ENCODE peak calls at places on chromosome 17, in six cellular contexts. One of them, this sample, is unnamed.

GRCh38 chr17:39651908-39652634 is 13.1 kb upstream of the TCAP start:
- DNase-seq in H54: no peak
- DNase-seq in ureter: no peak
- DNase-seq in endothelial cell of umbilical vein: peak; percentile 33
- DNase-seq in suprapubic skin: no peak
- DNase-seq in NCI-H748 treated with DMSO at 0.1 percent for 48 hours: no peak
- DNase-seq in this sample: no peak

GRCh38 chr17:27544350-27545131 is 86.4 kb upstream of the LGALS9 start:
- DNase-seq in H54: no peak
- DNase-seq in ureter: no peak
- DNase-seq in NCI-H748 treated with DMSO at 0.1 percent for 48 hours: no peak
- DNase-seq in endothelial cell of umbilical vein: no peak
- DNase-seq in suprapubic skin: no peak
- DNase-seq in this sample: peak; percentile 72

GRCh38 chr17:921161-921560 is 58.4 kb downstream of the NXN start:
- DNase-seq in ureter: no peak
- DNase-seq in NCI-H748 treated with DMSO at 0.1 percent for 48 hours: no peak
- DNase-seq in endothelial cell of umbilical vein: no peak
- DNase-seq in suprapubic skin: no peak
- DNase-seq in H54: peak; percentile 83
- DNase-seq in this sample: no peak

GRCh38 chr17:61323015-61323379 is 76.6 kb upstream of the TBX2 start:
- DNase-seq in NCI-H748 treated with DMSO at 0.1 percent for 48 hours: no peak
- DNase-seq in H54: no peak
- DNase-seq in suprapubic skin: no peak
- DNase-seq in endothelial cell of umbilical vein: no peak
- DNase-seq in ureter: no peak
- DNase-seq in this sample: no peak

GRCh38 chr17:73340093-73340596 is 28.3 kb upstream of the CDC42EP4 start:
- DNase-seq in H54: peak; percentile 93
- DNase-seq in endothelial cell of umbilical vein: no peak
- DNase-seq in ureter: peak; percentile 60
- DNase-seq in suprapubic skin: no peak
- DNase-seq in NCI-H748 treated with DMSO at 0.1 percent for 48 hours: no peak
- DNase-seq in this sample: peak; percentile 90

GRCh38 chr17:78976907-78977680 is 2.6 kb downstream of the LGALS3BP start:
- DNase-seq in suprapubic skin: no peak
- DNase-seq in endothelial cell of umbilical vein: no peak
- DNase-seq in H54: no peak
- DNase-seq in NCI-H748 treated with DMSO at 0.1 percent for 48 hours: no peak
- DNase-seq in ureter: no peak
- DNase-seq in this sample: no peak

GRCh38 chr17:1934901-1935300 is 90.2 kb downstream of the RTN4RL1 start:
- DNase-seq in H54: no peak
- DNase-seq in NCI-H748 treated with DMSO at 0.1 percent for 48 hours: no peak
- DNase-seq in ureter: no peak
- DNase-seq in endothelial cell of umbilical vein: no peak
- DNase-seq in suprapubic skin: no peak
- DNase-seq in this sample: no peak

GRCh38 chr17:50935201-50936124 is 69.3 kb upstream of the TOB1 start:
- DNase-seq in endothelial cell of umbilical vein: no peak
- DNase-seq in suprapubic skin: peak; percentile 80
- DNase-seq in ureter: no peak
- DNase-seq in NCI-H748 treated with DMSO at 0.1 percent for 48 hours: no peak
- DNase-seq in H54: peak; percentile 98
- DNase-seq in this sample: no peak

GRCh38 chr17:48647964-48648245 is 21.7 kb upstream of the HOXB9 start:
- DNase-seq in H54: no peak
- DNase-seq in endothelial cell of umbilical vein: no peak
- DNase-seq in ureter: no peak
- DNase-seq in NCI-H748 treated with DMSO at 0.1 percent for 48 hours: no peak
- DNase-seq in suprapubic skin: no peak
- DNase-seq in this sample: no peak

GRCh38 chr17:36940313-36941264 is 3.3 kb downstream of the LHX1 start:
- DNase-seq in suprapubic skin: no peak
- DNase-seq in NCI-H748 treated with DMSO at 0.1 percent for 48 hours: no peak
- DNase-seq in endothelial cell of umbilical vein: no peak
- DNase-seq in ureter: no peak
- DNase-seq in H54: no peak
- DNase-seq in this sample: no peak

GRCh38 chr17:37168731-37169353 is 206.9 kb upstream of the C17orf78 start:
- DNase-seq in H54: no peak
- DNase-seq in endothelial cell of umbilical vein: no peak
- DNase-seq in NCI-H748 treated with DMSO at 0.1 percent for 48 hours: peak; percentile 18
- DNase-seq in ureter: no peak
- DNase-seq in suprapubic skin: no peak
- DNase-seq in this sample: no peak

GRCh38 chr17:38334480-38335364 is 9.0 kb downstream of the GPR179 start:
- DNase-seq in endothelial cell of umbilical vein: no peak
- DNase-seq in NCI-H748 treated with DMSO at 0.1 percent for 48 hours: no peak
- DNase-seq in H54: no peak
- DNase-seq in ureter: no peak
- DNase-seq in suprapubic skin: no peak
- DNase-seq in this sample: no peak

GRCh38 chr17:60325730-60326524 is 66.0 kb downstream of the USP32 start:
- DNase-seq in ureter: no peak
- DNase-seq in suprapubic skin: no peak
- DNase-seq in H54: no peak
- DNase-seq in NCI-H748 treated with DMSO at 0.1 percent for 48 hours: no peak
- DNase-seq in endothelial cell of umbilical vein: no peak
- DNase-seq in this sample: no peak

GRCh38 chr17:18860161-18860972 is 2.4 kb downstream of the PRPSAP2 start:
- DNase-seq in suprapubic skin: no peak
- DNase-seq in ureter: no peak
- DNase-seq in NCI-H748 treated with DMSO at 0.1 percent for 48 hours: no peak
- DNase-seq in endothelial cell of umbilical vein: no peak
- DNase-seq in H54: no peak
- DNase-seq in this sample: no peak

GRCh38 chr17:75539969-75540729 is 14.7 kb downstream of the LLGL2 start:
- DNase-seq in endothelial cell of umbilical vein: no peak
- DNase-seq in ureter: no peak
- DNase-seq in H54: no peak
- DNase-seq in suprapubic skin: no peak
- DNase-seq in NCI-H748 treated with DMSO at 0.1 percent for 48 hours: no peak
- DNase-seq in this sample: no peak

GRCh38 chr17:43728081-43728480 is 30.5 kb downstream of the SOST start:
- DNase-seq in suprapubic skin: no peak
- DNase-seq in ureter: no peak
- DNase-seq in NCI-H748 treated with DMSO at 0.1 percent for 48 hours: no peak
- DNase-seq in endothelial cell of umbilical vein: no peak
- DNase-seq in H54: no peak
- DNase-seq in this sample: peak; percentile 93

GRCh38 chr17:350706-351435 is 1.7 kb downstream of the RPH3AL start:
- DNase-seq in endothelial cell of umbilical vein: peak; percentile 95
- DNase-seq in H54: peak; percentile 92
- DNase-seq in suprapubic skin: no peak
- DNase-seq in NCI-H748 treated with DMSO at 0.1 percent for 48 hours: no peak
- DNase-seq in ureter: peak; percentile 75
- DNase-seq in this sample: no peak

GRCh38 chr17:12097326-12097725 is 76.6 kb downstream of the MAP2K4 start:
- DNase-seq in NCI-H748 treated with DMSO at 0.1 percent for 48 hours: no peak
- DNase-seq in suprapubic skin: no peak
- DNase-seq in ureter: no peak
- DNase-seq in endothelial cell of umbilical vein: peak; percentile 28
- DNase-seq in H54: no peak
- DNase-seq in this sample: no peak

GRCh38 chr17:13484020-13484419 is 117.7 kb downstream of the HS3ST3A1 start:
- DNase-seq in H54: no peak
- DNase-seq in endothelial cell of umbilical vein: no peak
- DNase-seq in suprapubic skin: no peak
- DNase-seq in NCI-H748 treated with DMSO at 0.1 percent for 48 hours: no peak
- DNase-seq in ureter: no peak
- DNase-seq in this sample: no peak

GRCh38 chr17:73166731-73167581 is 2.1 kb downstream of the SSTR2 start:
- DNase-seq in NCI-H748 treated with DMSO at 0.1 percent for 48 hours: no peak
- DNase-seq in H54: peak; percentile 53
- DNase-seq in suprapubic skin: no peak
- DNase-seq in ureter: no peak
- DNase-seq in endothelial cell of umbilical vein: no peak
- DNase-seq in this sample: no peak

GRCh38 chr17:4708436-4708835 is 2.0 kb upstream of the ARRB2 start:
- DNase-seq in suprapubic skin: no peak
- DNase-seq in NCI-H748 treated with DMSO at 0.1 percent for 48 hours: peak; percentile 17
- DNase-seq in H54: no peak
- DNase-seq in ureter: no peak
- DNase-seq in endothelial cell of umbilical vein: no peak
- DNase-seq in this sample: no peak

GRCh38 chr17:57622886-57623433 is 122.1 kb downstream of the CCDC182 start:
- DNase-seq in endothelial cell of umbilical vein: peak; percentile 16
- DNase-seq in suprapubic skin: no peak
- DNase-seq in NCI-H748 treated with DMSO at 0.1 percent for 48 hours: no peak
- DNase-seq in ureter: no peak
- DNase-seq in H54: peak; percentile 91
- DNase-seq in this sample: peak; percentile 91

GRCh38 chr17:30199600-30199999 is 35.9 kb downstream of the SLC6A4 start:
- DNase-seq in ureter: no peak
- DNase-seq in H54: no peak
- DNase-seq in suprapubic skin: no peak
- DNase-seq in NCI-H748 treated with DMSO at 0.1 percent for 48 hours: no peak
- DNase-seq in endothelial cell of umbilical vein: no peak
- DNase-seq in this sample: no peak

GRCh38 chr17:8124350-8125195 is 667 bp upstream of the HES7 start:
- DNase-seq in ureter: no peak
- DNase-seq in suprapubic skin: no peak
- DNase-seq in endothelial cell of umbilical vein: peak; percentile 29
- DNase-seq in NCI-H748 treated with DMSO at 0.1 percent for 48 hours: no peak
- DNase-seq in H54: no peak
- DNase-seq in this sample: peak; percentile 30

GRCh38 chr17:82271401-82271800 is 2.1 kb downstream of the CSNK1D start:
- DNase-seq in suprapubic skin: no peak
- DNase-seq in endothelial cell of umbilical vein: no peak
- DNase-seq in NCI-H748 treated with DMSO at 0.1 percent for 48 hours: no peak
- DNase-seq in H54: no peak
- DNase-seq in ureter: no peak
- DNase-seq in this sample: no peak

GRCh38 chr17:37162800-37163199 is 213.0 kb upstream of the C17orf78 start:
- DNase-seq in ureter: no peak
- DNase-seq in H54: no peak
- DNase-seq in NCI-H748 treated with DMSO at 0.1 percent for 48 hours: no peak
- DNase-seq in suprapubic skin: no peak
- DNase-seq in endothelial cell of umbilical vein: no peak
- DNase-seq in this sample: no peak

GRCh38 chr17:62696726-62697490 is 69.4 kb downstream of the MRC2 start:
- DNase-seq in endothelial cell of umbilical vein: no peak
- DNase-seq in NCI-H748 treated with DMSO at 0.1 percent for 48 hours: no peak
- DNase-seq in suprapubic skin: peak; percentile 56
- DNase-seq in H54: no peak
- DNase-seq in ureter: no peak
- DNase-seq in this sample: no peak